ENCODE peak calls at places on chromosomes 16 and 17, in six cellular contexts. Q is endodermal cell; B is HCT116; P is CD8-positive, alpha-beta T cell; I is effector memory CD4-positive, alpha-beta T cell; G is prostate gland. U is an unnamed sample. For H3K4me1, the result is how much of the 10 kb centered on the place peaks cover.

GRCh38 chr16:67885976-67886375 is 1.3 kb downstream of the NRN1L start:
- DNase-seq in Q (no peak), B (no peak), P (no peak), I (no peak), G (no peak), U (no peak)

GRCh38 chr17:52244689-52245088 is 86.2 kb upstream of the CA10 start:
- DNase-seq in Q (no peak), B (no peak), P (no peak), I (no peak), G (no peak), U (no peak)

GRCh38 chr16:51756447-51757123 is 605.5 kb upstream of the SALL1 start:
- DNase-seq in Q (peak), B (no peak), P (no peak), I (no peak), G (no peak), U (peak)

GRCh38 chr17:10631048-10631700 is 25.9 kb downstream of the MYH3 start:
- DNase-seq in Q (peak), B (no peak), P (no peak), I (no peak), G (no peak), U (no peak)

GRCh38 chr16:1306344-1306743 is 3.1 kb upstream of the UBE2I start:
- DNase-seq in Q (no peak), B (no peak), P (no peak), I (no peak), G (no peak), U (no peak)

GRCh38 chr16:55123652-55124051 is 193.0 kb downstream of the IRX5 start:
- DNase-seq in Q (no peak), B (no peak), P (no peak), I (no peak), G (no peak), U (no peak)

GRCh38 chr17:49132699-49133364 is at the start of gene B4GALNT2:
- DNase-seq in Q (peak), B (no peak), P (peak), I (no peak), G (no peak), U (peak)

GRCh38 chr16:58020628-58021521 is 4.7 kb upstream of the MMP15 start:
- DNase-seq in Q (peak), B (no peak), P (peak), I (peak), G (peak), U (peak)

GRCh38 chr16:85162478-85163277 is 50.4 kb upstream of the CIBAR2 start:
- DNase-seq in Q (no peak), B (no peak), P (no peak), I (no peak), G (no peak), U (peak)

GRCh38 chr17:13788385-13788784 is 186.7 kb upstream of the HS3ST3A1 start:
- DNase-seq in Q (no peak), B (no peak), P (no peak), I (no peak), G (no peak), U (no peak)

GRCh38 chr17:7882629-7883028 is 6.0 kb upstream of the CHD3 start:
- DNase-seq in Q (peak), B (no peak), P (no peak), I (no peak), G (no peak), U (no peak)

GRCh38 chr17:68015081-68015723 is 18.9 kb upstream of the C17orf58 start:
- DNase-seq in Q (no peak), B (no peak), P (no peak), I (no peak), G (no peak), U (no peak)

GRCh38 chr16:50301626-50302471 is 35.5 kb downstream of the ADCY7 start:
- DNase-seq in Q (peak), B (no peak), P (no peak), I (no peak), G (no peak), U (peak)

GRCh38 chr17:7282752-7283321 is 1.3 kb downstream of the SLC2A4 start:
- DNase-seq in Q (no peak), B (no peak), P (no peak), I (no peak), G (no peak), U (no peak)

GRCh38 chr16:24846548-24847357 is 990 bp downstream of the SLC5A11 start:
- DNase-seq in Q (no peak), B (no peak), P (no peak), I (no peak), G (no peak), U (no peak)

GRCh38 chr17:74890554-74890953 is 2.9 kb downstream of the FADS6 start:
- DNase-seq in Q (no peak), B (no peak), P (no peak), I (no peak), G (no peak), U (no peak)

GRCh38 chr17:35807371-35808144 is 1.7 kb upstream of the TAF15 start:
- DNase-seq in Q (no peak), B (no peak), P (no peak), I (no peak), G (no peak), U (no peak)

GRCh38 chr17:50014471-50015088 is 19.6 kb upstream of the DLX3 start:
- DNase-seq in Q (no peak), B (no peak), P (no peak), I (no peak), G (no peak), U (no peak)

GRCh38 chr17:28225271-28225670 is 93.7 kb upstream of the TMEM97 start:
- DNase-seq in Q (no peak), B (no peak), P (no peak), I (no peak), G (no peak), U (peak)

GRCh38 chr16:15765880-15766279 is 90.9 kb downstream of the MYH11 start:
- DNase-seq in Q (peak), B (peak), P (no peak), I (peak), G (peak), U (peak)

GRCh38 chr16:3080024-3080423 is 14.6 kb downstream of the IL32 start:
- DNase-seq in Q (no peak), B (no peak), P (no peak), I (no peak), G (no peak), U (no peak)

GRCh38 chr17:49223517-49224197 is 6.9 kb downstream of the PHOSPHO1 start:
- DNase-seq in Q (peak), B (peak), P (peak), I (peak), G (peak), U (peak)

GRCh38 chr16:46859719-46860152 is 24.4 kb upstream of the GPT2 start:
- DNase-seq in Q (no peak), B (peak), P (no peak), I (no peak), G (no peak), U (no peak)

GRCh38 chr16:31138621-31139578 is 3.4 kb upstream of the PRSS8 start:
- DNase-seq in Q (peak), B (peak), P (no peak), I (no peak), G (peak), U (peak)

GRCh38 chr16:15658556-15658955 is 8.5 kb downstream of the NDE1 start:
- DNase-seq in Q (no peak), B (no peak), P (no peak), I (no peak), G (no peak), U (no peak)

GRCh38 chr16:86363836-86364618 is 146.3 kb upstream of the FOXF1 start:
- DNase-seq in Q (no peak), B (no peak), P (no peak), I (no peak), G (peak), U (no peak)

GRCh38 chr17:5500247-5500803 is 14.0 kb downstream of the MIS12 start:
- DNase-seq in Q (no peak), B (no peak), P (no peak), I (no peak), G (no peak), U (no peak)

GRCh38 chr16:64654137-64654652 is 467.7 kb downstream of the CDH11 start:
- DNase-seq in Q (no peak), B (no peak), P (no peak), I (no peak), G (no peak), U (no peak)

GRCh38 chr16:82675300-82675699 is 48.5 kb downstream of the CDH13 start:
- DNase-seq in Q (no peak), B (no peak), P (no peak), I (no peak), G (no peak), U (no peak)

DNA sequence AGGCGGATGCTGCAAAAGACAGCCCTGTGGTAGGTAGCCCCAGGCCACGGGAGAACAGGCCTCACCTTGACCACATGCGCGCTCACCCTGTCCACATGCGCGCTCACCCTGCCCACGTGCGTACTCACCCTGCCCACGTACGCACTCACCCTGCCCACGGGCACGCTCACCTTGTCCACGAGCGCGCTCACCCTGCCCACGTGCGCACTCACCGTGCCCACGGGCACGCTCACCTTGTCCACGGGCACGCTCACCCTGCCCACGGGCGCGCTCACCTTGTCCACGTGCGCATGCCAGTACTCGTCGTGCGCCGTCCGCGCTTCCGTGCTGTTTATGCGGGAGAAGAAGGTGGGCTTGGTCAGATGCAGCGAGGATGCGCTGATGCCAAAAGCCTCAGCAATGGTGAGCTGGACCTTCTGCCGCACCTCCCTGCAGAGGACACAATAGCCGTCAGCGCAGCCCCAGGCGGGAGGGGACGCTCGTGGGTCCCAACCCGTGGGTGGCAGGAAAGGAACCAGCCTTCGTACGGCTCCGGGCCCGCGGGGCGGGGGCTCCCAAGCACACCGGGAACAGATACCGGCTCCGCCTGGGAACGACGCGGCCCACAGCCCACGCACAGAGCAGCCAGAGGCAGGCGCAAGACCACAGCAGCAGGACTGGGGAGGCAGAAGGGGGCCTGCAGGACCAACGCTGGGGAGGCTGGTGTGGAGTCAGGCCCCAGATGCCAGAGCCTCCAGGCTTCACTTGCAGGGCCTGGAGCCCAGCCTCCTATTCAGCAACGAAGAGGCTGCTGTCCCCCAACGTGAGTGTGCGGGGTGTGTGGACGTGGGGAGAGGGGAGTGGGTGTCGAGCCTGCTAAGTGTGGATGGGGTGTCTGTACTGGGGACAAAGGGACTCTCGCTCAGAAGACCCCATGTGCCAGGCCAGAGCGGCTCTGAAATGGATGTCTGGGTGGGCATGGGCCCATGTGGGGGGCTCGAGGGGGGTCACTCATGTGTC is 14.2 kb upstream of the HEXD start:
- DNase-seq in Q (no peak), B (no peak), P (no peak), I (no peak), G (no peak), U (no peak)
- H3K27ac ChIP-seq in Q (no peak), B (no peak), P (no peak), I (no peak), G (no peak), U (no peak)

GRCh38 chr17:66354981-66355380 is 52.6 kb downstream of the PRKCA start:
- DNase-seq in Q (no peak), B (no peak), P (no peak), I (no peak), G (no peak), U (no peak)

GRCh38 chr17:66353937-66354401 is 51.6 kb downstream of the PRKCA start:
- DNase-seq in Q (no peak), B (no peak), P (no peak), I (no peak), G (no peak), U (no peak)

GRCh38 chr17:66355510-66355909 is 53.1 kb downstream of the PRKCA start:
- DNase-seq in Q (no peak), B (no peak), P (no peak), I (no peak), G (no peak), U (no peak)

GRCh38 chr17:66357037-66357436 is 54.6 kb downstream of the PRKCA start:
- DNase-seq in Q (no peak), B (no peak), P (no peak), I (no peak), G (no peak), U (no peak)

DNA sequence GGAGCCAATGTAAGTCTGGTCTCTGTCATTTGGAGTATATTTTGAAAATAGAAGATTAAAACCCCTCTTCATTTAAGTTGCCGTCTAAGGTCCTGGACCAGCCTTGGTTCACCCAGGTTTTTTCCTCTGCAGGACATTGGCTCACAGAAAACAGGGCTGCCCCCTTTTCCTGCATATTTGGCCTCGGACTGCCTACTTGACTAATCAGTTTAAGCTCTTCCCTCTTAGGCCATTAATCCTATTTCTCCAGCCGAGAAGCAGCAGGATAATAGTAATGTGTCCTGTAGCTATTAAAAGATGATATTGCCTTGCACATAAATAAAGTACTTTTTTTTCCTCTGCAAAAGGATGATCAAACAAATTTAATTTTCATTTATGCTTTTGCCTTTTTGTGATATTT is 52.1 kb downstream of the PRKCA start:
- DNase-seq in Q (no peak), B (no peak), P (no peak), I (no peak), G (no peak), U (no peak)
- H3K4me1 ChIP-seq in Q (under half), B (under half), P (under half), I (under half), G (under half), U (under half)

GRCh38 chr17:9215465-9215864 is 194.2 kb downstream of the NTN1 start:
- DNase-seq in Q (no peak), B (no peak), P (no peak), I (no peak), G (no peak), U (no peak)

GRCh38 chr17:9219631-9220415 is 198.5 kb downstream of the NTN1 start:
- DNase-seq in Q (peak), B (no peak), P (no peak), I (no peak), G (no peak), U (no peak)

GRCh38 chr17:9218911-9219310 is 197.6 kb downstream of the NTN1 start:
- DNase-seq in Q (no peak), B (no peak), P (no peak), I (no peak), G (no peak), U (no peak)

GRCh38 chr17:9218068-9218635 is 196.8 kb downstream of the NTN1 start:
- DNase-seq in Q (no peak), B (no peak), P (no peak), I (no peak), G (no peak), U (no peak)

DNA sequence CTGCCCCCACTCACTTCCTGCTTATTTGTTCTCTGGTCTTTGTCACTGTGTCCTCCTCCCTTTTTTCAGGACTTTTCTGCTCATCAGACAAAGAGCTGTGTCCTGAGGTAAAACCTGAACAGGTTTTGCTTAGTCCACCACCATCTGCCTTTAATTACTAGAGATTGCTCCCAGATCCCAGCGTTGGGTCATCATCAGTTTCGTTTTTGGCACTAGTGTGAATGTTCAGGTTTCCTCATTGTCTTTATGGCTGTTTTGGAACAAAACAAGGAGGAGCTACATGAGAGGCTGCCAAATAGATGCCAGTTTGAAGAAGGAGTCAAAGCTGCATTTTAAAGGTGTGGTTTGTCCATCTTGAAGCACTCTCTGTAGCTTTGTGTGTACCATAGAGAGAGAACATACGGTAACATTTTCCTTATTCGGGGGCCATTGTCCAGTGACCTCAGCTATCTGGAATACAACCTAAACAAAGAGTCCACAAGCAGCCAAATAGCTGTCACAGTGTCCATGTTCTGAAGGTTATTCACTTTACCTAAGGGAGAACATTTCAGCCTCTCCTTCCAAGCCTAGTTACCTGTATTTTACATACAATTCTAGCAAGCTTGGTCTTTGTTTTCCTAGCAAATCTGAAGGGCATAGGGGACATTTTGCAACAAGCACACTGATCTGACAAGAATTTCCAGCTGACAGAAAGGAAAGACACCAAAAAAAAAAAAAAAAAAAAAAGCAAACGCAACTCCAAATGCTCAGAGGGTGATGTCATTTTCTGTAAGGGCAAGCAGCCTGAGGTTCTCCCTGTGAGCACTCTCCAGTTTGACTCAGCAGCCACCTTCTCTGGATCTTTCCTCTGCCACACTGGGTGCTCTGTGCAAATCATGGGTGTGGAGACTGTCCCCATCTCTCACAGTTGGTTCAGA is 196.1 kb downstream of the NTN1 start:
- DNase-seq in Q (peak), B (no peak), P (no peak), I (no peak), G (peak), U (no peak)
- H3K27ac ChIP-seq in Q (no peak), B (no peak), P (no peak), I (no peak), G (peak), U (no peak)

GRCh38 chr17:4134756-4135155 is 8.1 kb downstream of the ZZEF1 start:
- DNase-seq in Q (no peak), B (no peak), P (no peak), I (no peak), G (no peak), U (no peak)
- H3K4me1 ChIP-seq in Q (under half), B (under half), P (under half), I (under half), G (under half), U (under half)

GRCh38 chr16:81515281-81515680 is 70.7 kb downstream of the CMIP start:
- DNase-seq in Q (no peak), B (no peak), P (no peak), I (no peak), G (no peak), U (peak)

GRCh38 chr16:81514568-81515258 is 70.1 kb downstream of the CMIP start:
- DNase-seq in Q (no peak), B (no peak), P (no peak), I (no peak), G (no peak), U (no peak)

GRCh38 chr16:81515721-81516120 is 71.1 kb downstream of the CMIP start:
- DNase-seq in Q (no peak), B (no peak), P (no peak), I (no peak), G (no peak), U (no peak)

GRCh38 chr16:81513204-81514040 is 68.8 kb downstream of the CMIP start:
- DNase-seq in Q (peak), B (no peak), P (no peak), I (no peak), G (no peak), U (no peak)

GRCh38 chr16:81514041-81514559 is 69.5 kb downstream of the CMIP start:
- DNase-seq in Q (no peak), B (no peak), P (no peak), I (no peak), G (no peak), U (no peak)
- H3K27ac ChIP-seq in Q (no peak), B (no peak), P (no peak), I (no peak), G (no peak), U (no peak)

GRCh38 chr16:27233731-27234130 is 30.4 kb downstream of the KDM8 start:
- DNase-seq in Q (no peak), B (no peak), P (no peak), I (no peak), G (no peak), U (no peak)
- H3K4me1 ChIP-seq in Q (under half), B (under half), P (half or more), I (half or more), G (under half), U (under half)

U was measured in thyroid gland.